ENCODE peak calls at places on chromosomes 2 and 18, in nine cellular contexts. S is psoas muscle; F is RWPE2; D is breast epithelium; J is neuronal stem cell; Y is GM23248; B is CD8-positive, alpha-beta memory T cell; I is HepG2; H is neural progenitor cell. W is an unnamed sample. For H3K9me3 and H3K4me1, the result is how much of the 10 kb centered on the place peaks cover.

GRCh38 chr2:119721462-119721861 is 38.3 kb upstream of the PTPN4 start:
- DNase-seq in F (no peak), J (no peak), D (no peak), B (no peak), H (no peak), S (no peak), I (peak), Y (no peak), W (no peak)

GRCh38 chr18:8468911-8469310 is 140.3 kb upstream of the RAB12 start:
- DNase-seq in Y (peak), H (no peak), S (peak), J (no peak), D (no peak), B (no peak), I (no peak), F (no peak), W (no peak)

GRCh38 chr2:27211241-27211942 is 449 bp upstream of the ATRAID start:
- DNase-seq in I (no peak), B (no peak), D (peak), H (no peak), S (no peak), J (no peak), F (no peak), Y (peak), W (no peak)

GRCh38 chr18:42336139-42336538 is 381.1 kb downstream of the PIK3C3 start:
- DNase-seq in J (no peak), Y (no peak), B (no peak), H (no peak), S (no peak), I (no peak), D (no peak), F (no peak), W (no peak)

GRCh38 chr2:128424806-128425205 is 106.1 kb upstream of the HS6ST1 start:
- DNase-seq in S (peak), J (no peak), Y (peak), D (no peak), F (no peak), H (peak), I (no peak), B (no peak), W (no peak)

GRCh38 chr2:150885236-150885635 is 376.4 kb downstream of the RBM43 start:
- DNase-seq in F (no peak), S (no peak), Y (peak), J (no peak), I (no peak), D (no peak), B (no peak), H (no peak), W (no peak)

GRCh38 chr2:96971926-96972444 is 14.4 kb downstream of the FAM178B start:
- DNase-seq in B (no peak), H (no peak), D (no peak), F (no peak), I (no peak), Y (no peak), S (no peak), J (no peak), W (no peak)

GRCh38 chr2:163601377-163601776 is 134.4 kb downstream of the FIGN start:
- DNase-seq in B (no peak), S (no peak), Y (no peak), D (no peak), J (peak), H (peak), F (no peak), I (no peak), W (no peak)

GRCh38 chr2:176178807-176179271 is 9.6 kb upstream of the HOXD1 start:
- DNase-seq in I (no peak), Y (no peak), B (no peak), F (no peak), J (no peak), D (no peak), S (no peak), H (no peak), W (no peak)

GRCh38 chr2:57880967-57881366 is 165.6 kb upstream of the VRK2 start:
- DNase-seq in F (no peak), D (no peak), J (no peak), H (no peak), B (no peak), I (no peak), S (no peak), Y (no peak), W (no peak)

GRCh38 chr2:46950314-46950713 is 34.7 kb upstream of the MCFD2 start:
- DNase-seq in H (no peak), S (no peak), D (no peak), I (no peak), F (no peak), Y (peak), J (no peak), B (no peak), W (no peak)
- H3K27ac ChIP-seq in H (no peak), S (no peak), D (peak), I (no peak), F (no peak), Y (peak), J (no peak), B (no peak), W (no peak)

GRCh38 chr2:4134881-4135565 is 431.6 kb downstream of the DCDC2C start:
- DNase-seq in H (no peak), Y (no peak), S (no peak), F (no peak), I (no peak), D (no peak), J (no peak), B (no peak), W (no peak)

GRCh38 chr2:4135765-4136164 is 432.4 kb downstream of the DCDC2C start:
- DNase-seq in Y (no peak), H (no peak), I (no peak), S (no peak), D (no peak), B (no peak), F (no peak), J (no peak), W (no peak)

GRCh38 chr2:4130651-4131050 is 427.3 kb downstream of the DCDC2C start:
- DNase-seq in F (no peak), B (no peak), Y (no peak), D (no peak), S (no peak), H (no peak), I (no peak), J (no peak), W (no peak)
- H3K9me3 ChIP-seq in F (under half), B (under half), Y (under half), D (under half), S (under half), H (under half), I (under half), J (under half), W (under half)

GRCh38 chr2:166959556-166959955 is 71.3 kb downstream of the XIRP2 start:
- DNase-seq in I (no peak), D (no peak), B (no peak), F (no peak), H (no peak), S (no peak), Y (no peak), J (no peak), W (no peak)

GRCh38 chr2:166960702-166961101 is 72.4 kb downstream of the XIRP2 start:
- DNase-seq in H (no peak), J (no peak), I (no peak), D (no peak), S (no peak), B (no peak), Y (no peak), F (no peak), W (no peak)

GRCh38 chr2:166961933-166962332 is 73.7 kb downstream of the XIRP2 start:
- DNase-seq in I (no peak), B (no peak), F (no peak), Y (no peak), D (no peak), H (no peak), J (no peak), S (no peak), W (no peak)

GRCh38 chr2:166957686-166958085 is 69.4 kb downstream of the XIRP2 start:
- DNase-seq in H (no peak), I (peak), F (no peak), Y (no peak), D (no peak), S (no peak), B (no peak), J (no peak), W (no peak)
- H3K4me1 ChIP-seq in H (under half), I (under half), F (under half), Y (under half), D (under half), S (under half), B (under half), J (under half), W (under half)

GRCh38 chr2:202033317-202034248 is at the start of gene FZD7:
- DNase-seq in Y (peak), J (peak), H (peak), I (peak), D (peak), F (peak), S (peak), B (peak), W (no peak)

GRCh38 chr2:202034249-202035088 is 814 bp downstream of the FZD7 start:
- DNase-seq in H (peak), S (peak), I (no peak), B (no peak), F (no peak), J (no peak), Y (peak), D (no peak), W (no peak)

GRCh38 chr2:202031261-202031986 is 2.2 kb upstream of the FZD7 start:
- DNase-seq in H (no peak), D (no peak), I (no peak), Y (peak), S (no peak), J (no peak), B (no peak), F (no peak), W (no peak)

GRCh38 chr2:202030676-202031075 is 3.0 kb upstream of the FZD7 start:
- DNase-seq in J (no peak), D (no peak), Y (peak), B (no peak), S (no peak), I (no peak), F (no peak), H (no peak), W (no peak)

GRCh38 chr2:202032841-202033316 is 776 bp upstream of the FZD7 start:
- DNase-seq in Y (peak), D (peak), B (no peak), J (peak), I (no peak), S (peak), F (no peak), H (peak), W (no peak)
- H3K27ac ChIP-seq in Y (peak), D (peak), B (no peak), J (peak), I (no peak), S (peak), F (peak), H (peak), W (peak)

GRCh38 chr18:29251681-29252080 is 1074.8 kb upstream of the CDH2 start:
- DNase-seq in I (no peak), D (no peak), F (no peak), H (no peak), B (no peak), Y (no peak), S (no peak), J (no peak), W (no peak)

GRCh38 chr18:29250843-29251242 is 1073.9 kb upstream of the CDH2 start:
- DNase-seq in F (no peak), I (no peak), B (no peak), Y (no peak), H (no peak), S (no peak), D (no peak), J (no peak), W (no peak)

GRCh38 chr18:29254123-29254522 is 1077.2 kb upstream of the CDH2 start:
- DNase-seq in D (no peak), J (no peak), S (no peak), I (no peak), F (no peak), Y (no peak), B (no peak), H (no peak), W (no peak)

GRCh38 chr18:29248856-29249255 is 1071.9 kb upstream of the CDH2 start:
- DNase-seq in Y (no peak), H (peak), D (no peak), J (no peak), S (no peak), F (no peak), B (no peak), I (no peak), W (no peak)
- H3K9me3 ChIP-seq in Y (under half), H (under half), D (under half), J (under half), S (under half), F (under half), B (under half), I (under half), W (under half)

DNA sequence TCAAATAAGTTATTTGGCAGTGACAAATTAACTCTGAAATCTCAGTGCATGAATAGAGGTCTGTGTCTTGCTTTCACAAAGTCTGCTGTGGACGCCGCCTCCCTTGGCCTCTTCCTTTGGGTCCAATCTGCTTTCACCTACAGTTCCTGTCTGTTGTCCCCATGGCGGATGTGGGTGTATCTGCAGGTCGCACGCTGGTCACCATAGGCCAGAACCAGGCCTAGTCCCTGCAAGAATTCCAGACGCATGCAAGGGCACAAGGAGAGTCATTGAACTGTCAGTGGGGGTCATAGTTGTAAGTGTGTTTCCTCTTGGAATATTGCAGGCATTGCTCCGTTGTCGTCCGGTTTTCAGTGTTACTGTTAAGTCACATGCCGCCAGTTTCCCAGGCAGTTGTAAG is 7.4 kb downstream of the SOCS6 start:
- DNase-seq in H (peak), B (no peak), F (no peak), J (no peak), I (peak), D (no peak), S (peak), Y (no peak), W (no peak)
- H3K4me1 ChIP-seq in H (under half), B (under half), F (under half), J (under half), I (half or more), D (under half), S (half or more), Y (half or more), W (under half)

GRCh38 chr2:74653985-74654882 is at the start of gene SEMA4F:
- DNase-seq in F (peak), I (peak), B (peak), D (peak), H (peak), J (peak), Y (peak), S (peak), W (peak)
- H3K27ac ChIP-seq in F (no peak), I (no peak), B (peak), D (peak), H (no peak), J (no peak), Y (no peak), S (no peak), W (no peak)

GRCh38 chr2:62281661-62282060 is 85.7 kb downstream of the B3GNT2 start:
- DNase-seq in Y (no peak), H (no peak), F (no peak), B (no peak), J (no peak), D (no peak), I (no peak), S (no peak), W (no peak)
- H3K9me3 ChIP-seq in Y (under half), H (under half), F (under half), B (under half), J (under half), D (under half), I (under half), S (under half), W (under half)

GRCh38 chr2:10234013-10234306 is 68.7 kb upstream of the HPCAL1 start:
- DNase-seq in J (no peak), F (no peak), Y (no peak), S (no peak), B (no peak), D (no peak), H (no peak), I (no peak), W (no peak)
- H3K4me1 ChIP-seq in J (under half), F (under half), Y (under half), S (under half), B (under half), D (under half), H (under half), I (under half), W (under half)